ENCODE peak calls at places on chromosome 22, in four cellular contexts. Z is K562, R is HepG2, Q is H1. M is an unnamed sample.

GRCh38 chr22:20237480-20238440 is 30.4 kb downstream of the RTN4R start:
- DNase-seq in Z (no peak), R (no peak), Q (no peak), M (no peak)

GRCh38 chr22:17786435-17787158 is 12.3 kb upstream of the BID start:
- DNase-seq in Z (peak), R (peak), Q (no peak), M (no peak)

GRCh38 chr22:43308451-43309235 is 34.5 kb downstream of the SCUBE1 start:
- DNase-seq in Z (no peak), R (no peak), Q (no peak), M (no peak)

GRCh38 chr22:20175597-20175900 is 24.7 kb upstream of the CCDC188 start:
- DNase-seq in Z (no peak), R (no peak), Q (no peak), M (peak)

GRCh38 chr22:44338183-44338812 is 25.5 kb upstream of the SHISAL1 start:
- DNase-seq in Z (no peak), R (no peak), Q (no peak), M (no peak)

GRCh38 chr22:39920134-39920743 is 19.4 kb downstream of the GRAP2 start:
- DNase-seq in Z (peak), R (no peak), Q (no peak), M (no peak)

GRCh38 chr22:48423481-48423901 is 1404.2 kb downstream of the BRD1 start:
- DNase-seq in Z (no peak), R (no peak), Q (no peak), M (no peak)

GRCh38 chr22:20956258-20957117 is 10.6 kb upstream of the AIFM3 start:
- DNase-seq in Z (no peak), R (peak), Q (peak), M (peak)

GRCh38 chr22:48198489-48199459 is 1436.3 kb downstream of the TBC1D22A start:
- DNase-seq in Z (no peak), R (no peak), Q (peak), M (no peak)

GRCh38 chr22:48886604-48887393 is 940.9 kb downstream of the BRD1 start:
- DNase-seq in Z (no peak), R (no peak), Q (no peak), M (no peak)

DNA sequence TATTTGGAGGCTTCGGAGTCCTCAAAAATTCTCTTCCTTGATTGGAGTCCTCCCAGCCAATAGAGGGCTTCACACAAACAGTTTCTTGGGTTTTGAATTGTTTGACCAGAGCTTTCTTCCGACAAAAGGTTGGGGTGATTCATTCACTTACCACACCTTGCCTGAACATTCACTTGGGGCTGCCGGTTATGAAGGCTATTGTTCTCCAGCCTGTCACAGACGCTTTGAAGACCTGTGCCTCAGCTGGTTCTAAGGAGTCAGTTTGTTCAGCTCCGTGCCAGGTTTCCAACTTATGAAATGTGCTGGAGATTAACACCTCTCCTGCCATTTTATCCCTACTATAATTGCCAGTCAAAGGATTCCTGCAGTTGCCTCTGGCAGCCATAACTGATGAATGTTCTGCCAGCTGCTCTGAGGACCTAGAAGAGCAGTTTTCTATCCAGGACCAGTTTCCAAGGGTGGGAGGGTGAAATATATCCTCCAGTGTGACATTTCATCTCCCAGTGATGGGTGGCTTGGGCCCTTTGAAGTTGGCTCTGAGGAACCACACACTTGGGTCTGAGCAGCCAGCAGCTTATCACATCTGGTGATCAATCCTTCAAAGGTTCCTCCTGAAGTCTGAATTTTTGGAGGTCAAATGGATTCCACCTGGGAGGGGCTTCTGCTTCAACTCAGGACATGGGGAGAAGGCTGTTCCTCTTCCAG is 31.4 kb downstream of the LIMK2 start:
- DNase-seq in Z (no peak), R (no peak), Q (no peak), M (peak)
- TF ChIP-seq RNF2 in Z (no peak), R (no peak), Q (no peak), M (no peak)

GRCh38 chr22:30325065-30325720 is 1.5 kb downstream of the TBC1D10A start:
- DNase-seq in Z (no peak), R (no peak), Q (no peak), M (peak)
- TF ChIP-seq RNF2 in Z (no peak), R (no peak), Q (no peak), M (no peak)

DNA sequence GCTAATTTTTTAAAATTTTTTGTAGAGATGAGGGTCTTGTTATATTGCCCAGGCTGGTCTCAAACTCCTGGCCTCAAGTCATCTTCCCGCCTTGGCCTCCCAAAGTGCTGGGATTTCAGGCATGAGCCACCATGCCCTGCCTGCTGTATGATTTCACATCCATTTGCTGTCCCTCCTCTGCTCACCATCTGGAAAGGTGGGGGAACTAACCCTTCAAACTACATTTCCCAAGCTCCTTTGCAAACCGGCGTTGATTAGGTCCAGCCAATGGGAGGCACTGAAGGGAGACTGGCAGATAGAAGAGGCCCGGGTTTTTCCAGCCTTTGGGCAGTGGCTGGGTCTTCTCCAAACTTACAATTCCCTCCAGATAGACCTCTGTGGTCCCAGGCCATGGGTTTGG is 19.3 kb downstream of the RFPL1 start:
- DNase-seq in Z (peak), R (peak), Q (peak), M (peak)
- TF ChIP-seq RNF2 in Z (no peak), R (no peak), Q (no peak), M (no peak)

GRCh38 chr22:36318442-36318841 is 65.5 kb downstream of the APOL1 start:
- DNase-seq in Z (no peak), R (no peak), Q (no peak), M (no peak)

GRCh38 chr22:36319595-36320497 is 66.9 kb downstream of the APOL1 start:
- DNase-seq in Z (no peak), R (no peak), Q (no peak), M (no peak)

GRCh38 chr22:36315325-36315724 is 62.4 kb downstream of the APOL1 start:
- DNase-seq in Z (no peak), R (no peak), Q (no peak), M (no peak)

GRCh38 chr22:36316419-36316818 is 63.5 kb downstream of the APOL1 start:
- DNase-seq in Z (no peak), R (no peak), Q (no peak), M (no peak)

DNA sequence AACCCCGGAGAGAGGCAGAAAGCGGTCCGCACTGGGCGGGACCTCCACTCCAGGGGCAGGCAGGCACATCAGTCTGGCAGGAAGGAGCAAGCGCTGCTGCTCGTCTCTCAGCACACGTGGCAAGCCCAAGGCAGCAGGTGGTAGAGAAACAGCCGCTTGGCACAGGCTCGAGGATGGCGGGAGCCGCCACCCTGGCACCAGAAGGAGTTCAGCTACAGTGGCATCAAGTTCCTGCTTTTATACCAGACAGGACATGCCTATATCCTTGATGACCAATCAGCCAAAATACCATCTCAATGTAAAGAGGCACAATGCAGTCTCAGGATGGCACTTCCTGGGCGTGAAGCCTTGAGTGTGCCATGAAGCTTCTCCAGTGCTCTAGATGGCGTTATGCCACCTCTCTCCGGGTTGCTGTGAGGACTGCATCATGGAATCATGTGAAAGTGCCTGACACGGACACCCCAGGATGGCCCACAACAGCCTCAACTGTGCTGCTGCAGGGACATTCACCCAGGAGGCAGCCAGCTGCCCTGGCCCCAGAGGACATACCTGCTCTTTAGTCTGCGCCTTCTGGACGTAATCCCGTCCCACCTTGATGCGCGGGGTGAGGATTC is 64.8 kb downstream of the APOL1 start:
- DNase-seq in Z (no peak), R (no peak), Q (no peak), M (no peak)
- TF ChIP-seq RNF2 in Z (no peak), R (no peak), Q (no peak), M (no peak)

DNA sequence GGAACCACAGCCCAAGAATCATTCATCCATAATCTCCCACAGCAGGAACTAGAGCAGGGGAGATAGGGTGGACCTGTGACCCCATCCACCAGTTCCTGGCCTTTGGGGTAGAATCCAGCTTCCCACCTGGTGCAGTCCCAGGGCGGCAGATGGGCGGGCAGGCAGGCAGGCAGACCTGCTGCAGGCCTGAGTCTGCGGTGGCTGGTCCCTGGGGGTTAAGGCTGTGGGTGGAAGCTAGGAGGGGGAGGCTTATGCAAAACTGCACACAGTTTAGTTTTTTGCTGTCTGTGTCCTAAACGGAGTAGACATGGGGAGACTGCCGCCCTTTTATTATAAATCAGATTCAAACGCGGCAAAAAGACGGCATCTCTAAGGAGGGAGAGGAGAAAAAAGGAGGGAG is 4.5 kb upstream of the NEFH start:
- DNase-seq in Z (no peak), R (no peak), Q (no peak), M (no peak)
- TF ChIP-seq RNF2 in Z (no peak), R (no peak), Q (no peak), M (no peak)

DNA sequence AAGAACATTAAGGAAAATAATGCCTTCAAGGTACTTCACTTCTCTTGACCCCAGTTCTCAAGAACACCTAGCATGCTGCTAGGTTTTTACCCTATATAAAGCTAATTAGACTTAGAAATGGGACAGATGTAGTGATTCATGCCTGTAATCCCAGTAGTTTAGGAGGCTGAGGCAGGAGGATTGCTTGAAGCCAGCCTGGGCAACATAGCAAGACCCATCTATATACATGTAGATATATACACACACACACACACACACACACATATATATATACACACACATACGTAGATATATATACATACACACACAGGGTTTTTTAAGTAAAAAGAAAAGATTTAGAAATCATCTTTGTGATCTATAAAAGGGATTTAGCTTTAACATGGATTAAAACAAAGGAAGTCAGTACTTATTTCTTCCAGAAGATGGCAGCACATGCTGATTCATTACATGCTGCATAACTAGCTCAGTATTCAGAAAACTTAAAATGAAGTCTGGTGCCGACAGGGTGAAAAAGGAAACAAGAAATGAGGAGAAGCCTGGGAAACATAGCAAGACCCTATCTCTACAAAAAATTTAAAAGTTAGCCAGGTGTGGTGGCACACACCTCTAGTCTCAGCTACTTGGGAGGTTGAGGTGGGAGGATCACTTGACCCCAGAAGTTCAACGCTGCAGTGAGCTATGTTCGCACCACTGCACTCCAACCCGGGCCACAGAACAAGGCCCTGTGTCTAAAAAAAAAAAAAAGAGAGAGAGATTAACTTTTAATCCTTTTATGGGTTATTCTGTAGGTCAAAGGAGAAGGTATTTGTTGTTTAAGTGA is 28.5 kb upstream of the RBX1 start:
- DNase-seq in Z (peak), R (peak), Q (no peak), M (peak)
- TF ChIP-seq RNF2 in Z (no peak), R (no peak), Q (no peak), M (no peak)

DNA sequence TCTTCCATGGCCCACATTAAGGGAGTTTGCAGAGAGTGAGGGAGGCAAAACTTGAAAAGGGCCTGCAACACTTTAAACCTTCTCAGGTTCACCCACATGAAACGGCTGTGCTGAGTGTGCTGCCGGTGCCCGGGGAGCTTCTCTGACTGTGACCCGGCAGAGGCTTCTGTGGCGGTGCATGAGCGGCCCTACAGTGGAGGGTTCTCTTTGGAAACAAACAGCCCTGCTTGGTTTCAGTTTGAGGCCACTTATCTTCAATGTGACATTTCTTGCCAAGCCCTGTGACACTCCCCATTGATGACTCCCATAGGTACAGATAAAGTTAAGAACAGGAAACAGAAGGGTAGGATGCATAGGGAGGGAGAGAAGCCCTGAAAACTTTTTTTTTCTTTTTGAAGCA is 31.8 kb downstream of the FAM118A start:
- DNase-seq in Z (no peak), R (no peak), Q (no peak), M (no peak)
- TF ChIP-seq RNF2 in Z (no peak), R (no peak), Q (no peak), M (no peak)